ENCODE peak calls at places on chromosomes 3 and 15, in eight cellular contexts. C, B, U, Z, I, R, N and Q are unnamed samples.

GRCh38 chr3:99765042-99765942 is 52.4 kb upstream of the CMSS1 start:
- DNase-seq in U (no peak), C (no peak), N (no peak), R (no peak), I (no peak), B (no peak), Z (no peak), Q (no peak)

GRCh38 chr15:86855307-86855706 is 775.6 kb downstream of the AGBL1 start:
- DNase-seq in B (no peak), N (no peak), R (no peak), U (peak), Z (no peak), I (no peak), C (no peak), Q (no peak)

GRCh38 chr3:179958759-179959158 is 78.0 kb downstream of the PEX5L start:
- DNase-seq in N (no peak), B (no peak), R (no peak), C (no peak), U (no peak), Z (no peak), I (no peak), Q (no peak)

GRCh38 chr15:85563328-85563727 is 182.9 kb downstream of the AKAP13 start:
- DNase-seq in Z (peak), U (peak), R (no peak), B (no peak), C (no peak), N (no peak), I (no peak), Q (no peak)

GRCh38 chr3:127233371-127233770 is 40.4 kb downstream of the PRR23E start:
- DNase-seq in Z (peak), R (no peak), C (no peak), I (no peak), N (no peak), U (no peak), B (no peak), Q (no peak)

GRCh38 chr3:23206371-23206770 is 3.2 kb downstream of the UBE2E2 start:
- DNase-seq in I (no peak), C (no peak), R (no peak), U (no peak), N (no peak), Z (no peak), B (no peak), Q (no peak)

GRCh38 chr3:63067999-63068645 is 192.9 kb upstream of the CADPS start:
- DNase-seq in U (no peak), R (no peak), I (no peak), B (no peak), Z (peak), C (no peak), N (no peak), Q (no peak)

GRCh38 chr3:169841171-169841570 is 28.5 kb upstream of the LRRC34 start:
- DNase-seq in I (no peak), C (no peak), N (peak), R (no peak), Z (no peak), U (no peak), B (no peak), Q (no peak)

GRCh38 chr3:102181202-102181920 is 253.5 kb upstream of the ZPLD1 start:
- DNase-seq in U (no peak), C (no peak), B (no peak), R (no peak), N (no peak), I (no peak), Z (peak), Q (no peak)

GRCh38 chr3:152458725-152459515 is 190.2 kb downstream of the MBNL1 start:
- DNase-seq in I (no peak), N (no peak), U (no peak), Z (no peak), B (no peak), R (no peak), C (no peak), Q (no peak)

GRCh38 chr3:52827866-52828376 is 2.6 kb downstream of the ITIH4 start:
- DNase-seq in B (no peak), R (no peak), N (no peak), Z (peak), I (no peak), C (no peak), U (no peak), Q (no peak)

GRCh38 chr3:125172346-125172745 is 40.2 kb downstream of the SLC12A8 start:
- DNase-seq in I (no peak), Z (no peak), R (no peak), C (no peak), U (no peak), N (no peak), B (no peak), Q (no peak)

GRCh38 chr15:27545494-27546255 is 553.4 kb downstream of the OCA2 start:
- DNase-seq in Z (no peak), C (no peak), I (no peak), B (no peak), R (no peak), U (peak), N (no peak), Q (peak)

GRCh38 chr15:99511865-99512632 is 53.7 kb upstream of the MEF2A start:
- DNase-seq in R (peak), N (no peak), Z (no peak), I (no peak), C (no peak), B (no peak), U (no peak), Q (no peak)

GRCh38 chr15:45648521-45649200 is 13.8 kb downstream of the SQOR start:
- DNase-seq in Z (no peak), U (peak), N (no peak), B (no peak), C (no peak), R (no peak), I (no peak), Q (no peak)

GRCh38 chr3:159322322-159322939 is 520.6 kb downstream of the MFSD1 start:
- DNase-seq in C (no peak), Z (peak), B (no peak), N (no peak), U (peak), R (peak), I (no peak), Q (no peak)

GRCh38 chr3:32045091-32045964 is 61.1 kb upstream of the GPD1L start:
- DNase-seq in I (no peak), Z (peak), U (peak), N (peak), C (no peak), R (no peak), B (no peak), Q (no peak)

GRCh38 chr3:66565301-66565700 is 64.5 kb upstream of the LRIG1 start:
- DNase-seq in Z (no peak), N (no peak), U (no peak), B (no peak), C (no peak), I (no peak), R (no peak), Q (no peak)